ENCODE peak calls at places on chromosomes 7 and 10, in seven cellular contexts. One of them, this sample, is unnamed.

GRCh38 chr7:101538596-101539459 is 90.3 kb downstream of the MYL10 start:
- DNase-seq in kidney epithelial cell: no peak
- DNase-seq in brain microvascular endothelial cell: peak; percentile 40
- DNase-seq in naive thymus-derived CD4-positive, alpha-beta T cell: peak; percentile 55
- DNase-seq in lower lobe of right lung: peak; percentile 66
- DNase-seq in heart right ventricle: peak; percentile 33
- DNase-seq in suprapubic skin: no peak
- DNase-seq in this sample: peak; percentile 26

GRCh38 chr7:147605326-147605725 is 985.2 kb upstream of the C7orf33 start:
- DNase-seq in lower lobe of right lung: no peak
- DNase-seq in brain microvascular endothelial cell: no peak
- DNase-seq in naive thymus-derived CD4-positive, alpha-beta T cell: no peak
- DNase-seq in suprapubic skin: no peak
- DNase-seq in heart right ventricle: no peak
- DNase-seq in kidney epithelial cell: no peak
- DNase-seq in this sample: no peak

GRCh38 chr10:122565766-122566206 is 5.2 kb downstream of the DMBT1 start:
- DNase-seq in heart right ventricle: peak; percentile 82
- DNase-seq in lower lobe of right lung: peak; percentile 80
- DNase-seq in kidney epithelial cell: peak; percentile 29
- DNase-seq in naive thymus-derived CD4-positive, alpha-beta T cell: peak; percentile 52
- DNase-seq in brain microvascular endothelial cell: peak; percentile 83
- DNase-seq in suprapubic skin: peak; percentile 83
- DNase-seq in this sample: peak; percentile 72

GRCh38 chr7:108479751-108480150 is 23.5 kb upstream of the NRCAM start:
- DNase-seq in kidney epithelial cell: no peak
- DNase-seq in suprapubic skin: no peak
- DNase-seq in naive thymus-derived CD4-positive, alpha-beta T cell: no peak
- DNase-seq in brain microvascular endothelial cell: no peak
- DNase-seq in heart right ventricle: no peak
- DNase-seq in lower lobe of right lung: no peak
- DNase-seq in this sample: no peak

GRCh38 chr7:47047384-47047783 is 534.5 kb downstream of the TNS3 start:
- DNase-seq in lower lobe of right lung: no peak
- DNase-seq in naive thymus-derived CD4-positive, alpha-beta T cell: no peak
- DNase-seq in suprapubic skin: no peak
- DNase-seq in kidney epithelial cell: no peak
- DNase-seq in brain microvascular endothelial cell: no peak
- DNase-seq in heart right ventricle: no peak
- DNase-seq in this sample: no peak

GRCh38 chr10:4346257-4346656 is 479.8 kb upstream of the AKR1E2 start:
- DNase-seq in lower lobe of right lung: no peak
- DNase-seq in heart right ventricle: no peak
- DNase-seq in brain microvascular endothelial cell: no peak
- DNase-seq in naive thymus-derived CD4-positive, alpha-beta T cell: no peak
- DNase-seq in kidney epithelial cell: no peak
- DNase-seq in suprapubic skin: no peak
- DNase-seq in this sample: no peak

GRCh38 chr10:78905940-78906308 is 162.8 kb upstream of the ZMIZ1 start:
- DNase-seq in kidney epithelial cell: no peak
- DNase-seq in naive thymus-derived CD4-positive, alpha-beta T cell: no peak
- DNase-seq in suprapubic skin: peak; percentile 42
- DNase-seq in brain microvascular endothelial cell: no peak
- DNase-seq in heart right ventricle: no peak
- DNase-seq in lower lobe of right lung: no peak
- DNase-seq in this sample: no peak

GRCh38 chr7:105389090-105389650 is 449 bp upstream of the SRPK2 start:
- DNase-seq in lower lobe of right lung: peak; percentile 60
- DNase-seq in brain microvascular endothelial cell: peak; percentile 49
- DNase-seq in kidney epithelial cell: no peak
- DNase-seq in naive thymus-derived CD4-positive, alpha-beta T cell: peak; percentile 14
- DNase-seq in heart right ventricle: peak; percentile 46
- DNase-seq in suprapubic skin: peak; percentile 69
- DNase-seq in this sample: peak; percentile 39

GRCh38 chr10:75076387-75076786 is 35.1 kb upstream of the SAMD8 start:
- DNase-seq in lower lobe of right lung: no peak
- DNase-seq in suprapubic skin: no peak
- DNase-seq in heart right ventricle: no peak
- DNase-seq in kidney epithelial cell: no peak
- DNase-seq in naive thymus-derived CD4-positive, alpha-beta T cell: no peak
- DNase-seq in brain microvascular endothelial cell: no peak
- DNase-seq in this sample: no peak

GRCh38 chr10:131312261-131312801 is 810 bp upstream of the TCERG1L start:
- DNase-seq in heart right ventricle: no peak
- DNase-seq in brain microvascular endothelial cell: no peak
- DNase-seq in kidney epithelial cell: peak; percentile 4
- DNase-seq in naive thymus-derived CD4-positive, alpha-beta T cell: no peak
- DNase-seq in lower lobe of right lung: no peak
- DNase-seq in suprapubic skin: no peak
- DNase-seq in this sample: no peak

GRCh38 chr10:131310904-131311660 is 439 bp downstream of the TCERG1L start:
- DNase-seq in naive thymus-derived CD4-positive, alpha-beta T cell: no peak
- DNase-seq in brain microvascular endothelial cell: no peak
- DNase-seq in heart right ventricle: no peak
- DNase-seq in lower lobe of right lung: peak; percentile 42
- DNase-seq in kidney epithelial cell: no peak
- DNase-seq in suprapubic skin: no peak
- DNase-seq in this sample: no peak

GRCh38 chr10:131310054-131310903 is 1.2 kb downstream of the TCERG1L start:
- DNase-seq in lower lobe of right lung: no peak
- DNase-seq in suprapubic skin: no peak
- DNase-seq in kidney epithelial cell: no peak
- DNase-seq in heart right ventricle: no peak
- DNase-seq in naive thymus-derived CD4-positive, alpha-beta T cell: no peak
- DNase-seq in brain microvascular endothelial cell: no peak
- DNase-seq in this sample: no peak

GRCh38 chr10:131313377-131313776 is 1.9 kb upstream of the TCERG1L start:
- DNase-seq in naive thymus-derived CD4-positive, alpha-beta T cell: no peak
- DNase-seq in kidney epithelial cell: no peak
- DNase-seq in brain microvascular endothelial cell: no peak
- DNase-seq in suprapubic skin: no peak
- DNase-seq in lower lobe of right lung: no peak
- DNase-seq in heart right ventricle: no peak
- DNase-seq in this sample: no peak

GRCh38 chr10:131311661-131312260 is at the start of gene TCERG1L:
- DNase-seq in lower lobe of right lung: peak; percentile 43
- DNase-seq in suprapubic skin: no peak
- DNase-seq in brain microvascular endothelial cell: no peak
- DNase-seq in naive thymus-derived CD4-positive, alpha-beta T cell: no peak
- DNase-seq in kidney epithelial cell: no peak
- DNase-seq in heart right ventricle: no peak
- DNase-seq in this sample: no peak
- H3K27me3 ChIP-seq in lower lobe of right lung: peaks cover 70% of the 10 kb centered on the region
- H3K27me3 ChIP-seq in suprapubic skin: peaks cover 61% of the 10 kb centered on the region
- H3K27me3 ChIP-seq in brain microvascular endothelial cell: peaks cover 11% of the 10 kb centered on the region
- H3K27me3 ChIP-seq in naive thymus-derived CD4-positive, alpha-beta T cell: no peaks in the 10 kb centered on the region
- H3K27me3 ChIP-seq in kidney epithelial cell: peaks cover 23% of the 10 kb centered on the region
- H3K27me3 ChIP-seq in heart right ventricle: peaks cover 66% of the 10 kb centered on the region
- H3K27me3 ChIP-seq in this sample: peaks cover 9% of the 10 kb centered on the region

DNA sequence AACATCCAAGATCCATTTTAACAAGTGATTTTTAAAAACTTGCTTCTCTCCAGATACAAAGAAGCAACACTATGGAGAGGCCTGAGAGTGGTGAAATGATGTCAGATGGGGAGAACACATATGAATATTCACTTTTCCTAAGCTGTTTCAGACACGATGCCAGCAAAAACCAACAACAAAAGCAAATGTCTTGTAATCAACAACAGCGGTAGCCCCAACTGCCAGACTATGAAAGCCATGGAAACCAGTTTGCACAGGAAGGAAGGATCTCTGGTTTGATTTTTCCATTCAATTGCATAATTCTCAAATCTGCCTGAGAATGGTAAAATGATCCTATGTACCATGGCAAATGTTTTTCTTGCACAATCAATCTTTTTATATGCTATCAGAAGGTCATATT is 210.4 kb downstream of the SKAP2 start:
- DNase-seq in heart right ventricle: no peak
- DNase-seq in kidney epithelial cell: no peak
- DNase-seq in suprapubic skin: no peak
- DNase-seq in brain microvascular endothelial cell: no peak
- DNase-seq in naive thymus-derived CD4-positive, alpha-beta T cell: no peak
- DNase-seq in lower lobe of right lung: no peak
- DNase-seq in this sample: no peak
- H3K27me3 ChIP-seq in heart right ventricle: peaks cover 15% of the 10 kb centered on the region
- H3K27me3 ChIP-seq in kidney epithelial cell: no peaks in the 10 kb centered on the region
- H3K27me3 ChIP-seq in suprapubic skin: no peaks in the 10 kb centered on the region
- H3K27me3 ChIP-seq in brain microvascular endothelial cell: peaks cover 2% of the 10 kb centered on the region
- H3K27me3 ChIP-seq in naive thymus-derived CD4-positive, alpha-beta T cell: no peaks in the 10 kb centered on the region
- H3K27me3 ChIP-seq in lower lobe of right lung: no peaks in the 10 kb centered on the region
- H3K27me3 ChIP-seq in this sample: peaks cover 2% of the 10 kb centered on the region

GRCh38 chr10:60347270-60347669 is 42.4 kb downstream of the ANK3 start:
- DNase-seq in heart right ventricle: no peak
- DNase-seq in lower lobe of right lung: no peak
- DNase-seq in naive thymus-derived CD4-positive, alpha-beta T cell: no peak
- DNase-seq in kidney epithelial cell: no peak
- DNase-seq in brain microvascular endothelial cell: no peak
- DNase-seq in suprapubic skin: no peak
- DNase-seq in this sample: no peak
- H3K27me3 ChIP-seq in heart right ventricle: no peaks in the 10 kb centered on the region
- H3K27me3 ChIP-seq in lower lobe of right lung: no peaks in the 10 kb centered on the region
- H3K27me3 ChIP-seq in naive thymus-derived CD4-positive, alpha-beta T cell: no peaks in the 10 kb centered on the region
- H3K27me3 ChIP-seq in kidney epithelial cell: no peaks in the 10 kb centered on the region
- H3K27me3 ChIP-seq in brain microvascular endothelial cell: no peaks in the 10 kb centered on the region
- H3K27me3 ChIP-seq in suprapubic skin: no peaks in the 10 kb centered on the region
- H3K27me3 ChIP-seq in this sample: no peaks in the 10 kb centered on the region

GRCh38 chr10:88702848-88703597 is 3.0 kb upstream of the LIPK start:
- DNase-seq in naive thymus-derived CD4-positive, alpha-beta T cell: no peak
- DNase-seq in kidney epithelial cell: peak; percentile 96
- DNase-seq in heart right ventricle: no peak
- DNase-seq in suprapubic skin: no peak
- DNase-seq in lower lobe of right lung: no peak
- DNase-seq in brain microvascular endothelial cell: no peak
- DNase-seq in this sample: peak; percentile 4
- H3K27me3 ChIP-seq in naive thymus-derived CD4-positive, alpha-beta T cell: no peaks in the 10 kb centered on the region
- H3K27me3 ChIP-seq in kidney epithelial cell: no peaks in the 10 kb centered on the region
- H3K27me3 ChIP-seq in heart right ventricle: no peaks in the 10 kb centered on the region
- H3K27me3 ChIP-seq in suprapubic skin: no peaks in the 10 kb centered on the region
- H3K27me3 ChIP-seq in lower lobe of right lung: no peaks in the 10 kb centered on the region
- H3K27me3 ChIP-seq in brain microvascular endothelial cell: no peaks in the 10 kb centered on the region
- H3K27me3 ChIP-seq in this sample: peaks cover 4% of the 10 kb centered on the region

GRCh38 chr7:29167721-29168120 is 21.4 kb upstream of the CPVL start:
- DNase-seq in lower lobe of right lung: no peak
- DNase-seq in suprapubic skin: no peak
- DNase-seq in naive thymus-derived CD4-positive, alpha-beta T cell: no peak
- DNase-seq in brain microvascular endothelial cell: no peak
- DNase-seq in kidney epithelial cell: no peak
- DNase-seq in heart right ventricle: no peak
- DNase-seq in this sample: no peak

GRCh38 chr7:29177963-29178612 is 16.5 kb upstream of the CHN2 start:
- DNase-seq in suprapubic skin: peak; percentile 64
- DNase-seq in kidney epithelial cell: no peak
- DNase-seq in naive thymus-derived CD4-positive, alpha-beta T cell: no peak
- DNase-seq in brain microvascular endothelial cell: peak; percentile 59
- DNase-seq in heart right ventricle: peak; percentile 58
- DNase-seq in lower lobe of right lung: peak; percentile 65
- DNase-seq in this sample: no peak

GRCh38 chr7:29170781-29171180 is 23.8 kb upstream of the CHN2 start:
- DNase-seq in kidney epithelial cell: no peak
- DNase-seq in suprapubic skin: no peak
- DNase-seq in brain microvascular endothelial cell: no peak
- DNase-seq in heart right ventricle: no peak
- DNase-seq in naive thymus-derived CD4-positive, alpha-beta T cell: no peak
- DNase-seq in lower lobe of right lung: no peak
- DNase-seq in this sample: no peak

GRCh38 chr7:29179110-29179509 is 15.5 kb upstream of the CHN2 start:
- DNase-seq in naive thymus-derived CD4-positive, alpha-beta T cell: no peak
- DNase-seq in suprapubic skin: no peak
- DNase-seq in heart right ventricle: no peak
- DNase-seq in brain microvascular endothelial cell: no peak
- DNase-seq in lower lobe of right lung: no peak
- DNase-seq in kidney epithelial cell: no peak
- DNase-seq in this sample: no peak

DNA sequence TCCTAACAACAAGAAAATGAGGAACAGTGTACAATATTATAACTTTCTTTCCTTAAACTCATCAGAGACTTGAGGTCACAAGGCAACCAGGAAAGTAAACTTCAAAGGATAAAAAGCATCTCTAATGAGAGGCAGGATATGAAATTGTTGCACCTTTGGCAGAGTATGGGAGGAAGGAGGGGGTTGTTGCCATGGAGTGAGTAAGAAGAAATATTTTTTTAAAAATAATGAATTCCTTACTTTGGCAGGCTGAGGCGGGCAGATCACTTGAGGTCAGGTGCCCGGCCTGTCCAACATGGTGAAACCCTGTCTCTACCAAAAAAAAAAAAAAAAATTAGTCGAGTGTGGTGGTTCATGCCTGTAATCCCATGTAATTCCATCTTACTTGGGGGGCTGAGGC is 21.1 kb upstream of the CHN2 start:
- DNase-seq in kidney epithelial cell: no peak
- DNase-seq in brain microvascular endothelial cell: no peak
- DNase-seq in suprapubic skin: no peak
- DNase-seq in lower lobe of right lung: no peak
- DNase-seq in heart right ventricle: no peak
- DNase-seq in naive thymus-derived CD4-positive, alpha-beta T cell: no peak
- DNase-seq in this sample: no peak
- H3K27me3 ChIP-seq in kidney epithelial cell: no peaks in the 10 kb centered on the region
- H3K27me3 ChIP-seq in brain microvascular endothelial cell: no peaks in the 10 kb centered on the region
- H3K27me3 ChIP-seq in suprapubic skin: no peaks in the 10 kb centered on the region
- H3K27me3 ChIP-seq in lower lobe of right lung: no peaks in the 10 kb centered on the region
- H3K27me3 ChIP-seq in heart right ventricle: no peaks in the 10 kb centered on the region
- H3K27me3 ChIP-seq in naive thymus-derived CD4-positive, alpha-beta T cell: no peaks in the 10 kb centered on the region
- H3K27me3 ChIP-seq in this sample: no peaks in the 10 kb centered on the region

GRCh38 chr10:49435225-49435624 is 39.3 kb upstream of the DRGX start:
- DNase-seq in lower lobe of right lung: no peak
- DNase-seq in heart right ventricle: no peak
- DNase-seq in kidney epithelial cell: no peak
- DNase-seq in naive thymus-derived CD4-positive, alpha-beta T cell: no peak
- DNase-seq in suprapubic skin: no peak
- DNase-seq in brain microvascular endothelial cell: no peak
- DNase-seq in this sample: no peak
- H3K27me3 ChIP-seq in lower lobe of right lung: no peaks in the 10 kb centered on the region
- H3K27me3 ChIP-seq in heart right ventricle: no peaks in the 10 kb centered on the region
- H3K27me3 ChIP-seq in kidney epithelial cell: no peaks in the 10 kb centered on the region
- H3K27me3 ChIP-seq in naive thymus-derived CD4-positive, alpha-beta T cell: no peaks in the 10 kb centered on the region
- H3K27me3 ChIP-seq in suprapubic skin: no peaks in the 10 kb centered on the region
- H3K27me3 ChIP-seq in brain microvascular endothelial cell: no peaks in the 10 kb centered on the region
- H3K27me3 ChIP-seq in this sample: no peaks in the 10 kb centered on the region

DNA sequence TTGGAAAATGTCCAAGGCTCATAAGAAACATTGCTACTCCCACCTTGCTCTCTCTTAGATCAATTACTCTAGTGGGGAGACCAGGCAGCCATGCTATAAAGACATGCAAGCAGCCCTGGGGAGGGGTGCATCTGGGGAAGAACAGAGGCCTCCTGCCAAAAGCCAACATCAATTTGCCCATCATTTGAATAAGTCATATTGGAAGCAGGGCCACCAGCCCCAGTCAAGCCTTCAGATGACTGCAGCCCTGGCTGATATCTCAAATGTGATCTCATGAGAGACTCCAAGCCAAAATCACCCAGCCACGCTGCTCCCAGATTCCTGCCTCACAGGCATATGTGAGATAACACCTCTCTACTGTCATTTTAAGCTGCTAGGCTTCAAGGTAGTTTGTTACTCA is 157.5 kb upstream of the PDE1C start:
- DNase-seq in lower lobe of right lung: no peak
- DNase-seq in naive thymus-derived CD4-positive, alpha-beta T cell: no peak
- DNase-seq in kidney epithelial cell: no peak
- DNase-seq in heart right ventricle: no peak
- DNase-seq in brain microvascular endothelial cell: no peak
- DNase-seq in suprapubic skin: no peak
- DNase-seq in this sample: no peak
- H3K27me3 ChIP-seq in lower lobe of right lung: no peaks in the 10 kb centered on the region
- H3K27me3 ChIP-seq in naive thymus-derived CD4-positive, alpha-beta T cell: no peaks in the 10 kb centered on the region
- H3K27me3 ChIP-seq in kidney epithelial cell: no peaks in the 10 kb centered on the region
- H3K27me3 ChIP-seq in heart right ventricle: no peaks in the 10 kb centered on the region
- H3K27me3 ChIP-seq in brain microvascular endothelial cell: no peaks in the 10 kb centered on the region
- H3K27me3 ChIP-seq in suprapubic skin: no peaks in the 10 kb centered on the region
- H3K27me3 ChIP-seq in this sample: no peaks in the 10 kb centered on the region

This sample was measured in CD4-positive, CD25-positive, alpha-beta regulatory T cell.